ENCODE peak calls at places on chromosomes 6 and 20, in ten cellular contexts. E, G, L, Y, U, R, Q, V, H and I are unnamed samples.

GRCh38 chr6:74087898-74088297 is 391.9 kb downstream of the CD109 start:
- DNase-seq in Y (no peak), U (no peak), V (peak; percentile 6), Q (peak; percentile 50), H (peak; percentile 46), R (peak; percentile 13), G (no peak), E (no peak), L (no peak), I (no peak)

GRCh38 chr6:115896538-115897129 is 164.1 kb downstream of the FRK start:
- DNase-seq in Y (peak; percentile 23), G (peak; percentile 31), V (peak; percentile 34), L (peak; percentile 8), Q (peak; percentile 62), R (peak; percentile 16), U (no peak), E (no peak), H (peak; percentile 55), I (peak; percentile 4)

GRCh38 chr6:158653577-158654354 is 3.9 kb downstream of the SYTL3 start:
- DNase-seq in U (peak; percentile 81), H (peak; percentile 72), R (peak; percentile 64), Q (no peak), Y (no peak), L (no peak), E (no peak), V (no peak), G (no peak), I (no peak)

GRCh38 chr6:111691345-111692225 is 85.9 kb upstream of the TRAF3IP2 start:
- DNase-seq in E (no peak), R (no peak), G (peak; percentile 66), Q (no peak), L (no peak), U (no peak), V (no peak), Y (no peak), H (peak; percentile 44), I (no peak)

GRCh38 chr20:53763707-53764415 is 170.2 kb upstream of the ZNF217 start:
- DNase-seq in L (peak; percentile 57), E (no peak), U (no peak), R (peak; percentile 80), Y (no peak), G (no peak), H (peak; percentile 60), V (no peak), Q (peak; percentile 55), I (no peak)

GRCh38 chr6:145310116-145310515 is 425.2 kb downstream of the EPM2A start:
- DNase-seq in G (no peak), Y (no peak), R (peak; percentile 51), L (no peak), Q (peak; percentile 26), U (no peak), E (no peak), H (peak; percentile 22), V (no peak), I (peak; percentile 18)

GRCh38 chr6:154767419-154767818 is 34.2 kb downstream of the SCAF8 start:
- DNase-seq in U (no peak), V (no peak), E (no peak), Y (no peak), L (no peak), R (no peak), H (no peak), G (no peak), Q (no peak), I (no peak)

GRCh38 chr6:34792605-34793500 is 970 bp downstream of the BLTP3A start:
- DNase-seq in E (no peak), V (no peak), R (peak; percentile 49), H (peak; percentile 71), Y (peak; percentile 23), U (peak; percentile 26), L (peak; percentile 32), G (no peak), Q (peak; percentile 65), I (no peak)

GRCh38 chr20:31608256-31608980 is 3.3 kb downstream of the ID1 start:
- DNase-seq in H (peak; percentile 85), U (no peak), Y (peak; percentile 80), E (peak; percentile 71), R (peak; percentile 80), G (no peak), V (peak; percentile 91), Q (peak; percentile 94), L (peak; percentile 95), I (no peak)

GRCh38 chr6:12150812-12151432 is 138.8 kb downstream of the HIVEP1 start:
- DNase-seq in V (peak; percentile 19), Y (peak; percentile 46), G (no peak), L (peak; percentile 25), E (no peak), Q (peak; percentile 72), H (no peak), U (no peak), R (peak; percentile 18), I (no peak)

GRCh38 chr6:71414486-71414885 is 125.9 kb downstream of the OGFRL1 start:
- DNase-seq in Y (no peak), Q (no peak), G (no peak), V (no peak), L (no peak), R (no peak), H (no peak), E (no peak), U (no peak), I (no peak)

GRCh38 chr6:71421611-71422010 is 133.0 kb downstream of the OGFRL1 start:
- DNase-seq in H (no peak), E (no peak), L (no peak), Y (no peak), R (no peak), V (no peak), G (no peak), U (no peak), Q (no peak), I (no peak)

GRCh38 chr6:71420693-71421328 is 132.2 kb downstream of the OGFRL1 start:
- DNase-seq in Y (peak; percentile 91), V (no peak), G (peak; percentile 78), L (peak; percentile 67), E (peak; percentile 95), U (no peak), R (peak; percentile 96), H (peak; percentile 96), Q (peak; percentile 92), I (peak; percentile 87)

GRCh38 chr6:71419954-71420692 is 131.5 kb downstream of the OGFRL1 start:
- DNase-seq in G (no peak), Y (peak; percentile 72), H (peak; percentile 47), V (no peak), U (no peak), Q (peak; percentile 37), R (peak; percentile 46), E (peak; percentile 62), L (no peak), I (no peak)

GRCh38 chr6:71419217-71419953 is 130.8 kb downstream of the OGFRL1 start:
- DNase-seq in Y (peak; percentile 51), U (no peak), E (peak; percentile 28), H (peak; percentile 37), Q (peak; percentile 15), V (no peak), L (no peak), R (no peak), G (no peak), I (no peak)
- TF ChIP-seq CTCF in Y (no peak), U (no peak), E (no peak), H (no peak), Q (no peak), V (no peak), L (no peak), R (no peak), G (no peak), I (no peak)

GRCh38 chr6:142694054-142694453 is 250.9 kb downstream of the HIVEP2 start:
- DNase-seq in E (no peak), L (no peak), V (no peak), U (no peak), R (peak; percentile 76), Q (no peak), H (peak; percentile 26), G (no peak), Y (no peak), I (no peak)

GRCh38 chr6:142692942-142693341 is 252.0 kb downstream of the HIVEP2 start:
- DNase-seq in G (peak; percentile 70), U (peak; percentile 55), R (peak; percentile 92), Q (peak; percentile 65), E (peak; percentile 33), V (peak; percentile 41), Y (peak; percentile 77), H (peak; percentile 92), L (peak; percentile 12), I (peak; percentile 78)

GRCh38 chr6:142695016-142695415 is 250.0 kb downstream of the HIVEP2 start:
- DNase-seq in H (no peak), G (no peak), Q (no peak), Y (no peak), U (no peak), R (peak; percentile 24), L (no peak), E (no peak), V (no peak), I (peak; percentile 77)

GRCh38 chr6:142696123-142696522 is 248.9 kb downstream of the HIVEP2 start:
- DNase-seq in Q (peak; percentile 66), L (no peak), H (no peak), V (no peak), E (no peak), U (no peak), G (no peak), Y (no peak), R (no peak), I (no peak)

DNA sequence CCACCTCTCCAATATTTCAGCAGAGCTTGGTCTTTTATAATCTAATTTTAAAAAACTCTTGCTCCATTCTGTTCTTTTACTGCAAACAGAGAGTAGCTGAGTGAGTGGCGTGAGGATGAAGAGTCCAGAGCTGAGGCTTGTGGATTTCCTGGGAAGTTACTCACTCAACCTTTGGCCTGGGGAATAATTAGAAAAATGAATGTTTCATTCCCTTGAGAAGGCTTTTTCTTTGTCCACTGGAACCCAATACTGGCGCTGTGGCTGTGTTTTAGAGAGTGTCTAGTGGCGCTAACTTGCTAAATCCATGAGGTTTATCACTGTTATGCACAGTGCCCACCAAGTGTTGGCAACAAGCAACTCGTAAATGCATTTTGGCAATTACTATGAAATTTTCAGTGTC is 251.5 kb downstream of the HIVEP2 start:
- DNase-seq in H (peak; percentile 61), G (peak; percentile 37), V (no peak), U (no peak), L (no peak), R (peak; percentile 78), Y (no peak), E (no peak), Q (peak; percentile 23), I (peak; percentile 56)
- TF ChIP-seq CTCF in H (no peak), G (no peak), V (no peak), U (no peak), L (no peak), R (no peak), Y (no peak), E (no peak), Q (no peak), I (peak; percentile 17)

DNA sequence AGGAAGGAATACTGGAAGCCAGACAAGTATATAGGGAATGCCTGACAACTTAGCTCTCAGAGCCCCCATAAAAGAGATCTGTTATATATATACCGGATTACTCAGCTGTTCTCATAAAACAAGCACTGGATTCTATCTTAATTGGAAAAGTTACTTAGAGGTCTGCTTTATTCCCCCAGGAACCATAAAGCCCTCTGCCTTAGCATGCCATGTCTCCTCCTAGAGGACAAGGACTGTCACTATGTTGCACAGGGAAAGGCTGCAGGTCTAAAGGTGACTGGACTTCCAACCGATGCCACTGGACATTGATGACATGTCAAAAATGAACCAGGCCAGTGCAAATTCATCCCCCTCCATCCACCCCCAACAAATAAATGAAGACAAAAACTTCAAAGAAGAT is 6.4 kb downstream of the EXOC2 start:
- DNase-seq in V (no peak), E (no peak), Q (no peak), U (no peak), H (no peak), Y (no peak), L (no peak), R (no peak), G (no peak), I (no peak)
- TF ChIP-seq CTCF in V (no peak), E (no peak), Q (peak; percentile 49), U (no peak), H (peak; percentile 31), Y (peak; percentile 24), L (no peak), R (no peak), G (peak; percentile 14), I (no peak)

GRCh38 chr20:37529214-37529967 is 1.7 kb upstream of the BLCAP start:
- DNase-seq in V (no peak), Y (no peak), Q (no peak), H (no peak), U (no peak), G (no peak), L (no peak), R (no peak), E (no peak), I (no peak)
- TF ChIP-seq CTCF in V (peak; percentile 44), Y (no peak), Q (no peak), H (no peak), U (no peak), G (no peak), L (no peak), R (no peak), E (no peak), I (no peak)